ENCODE peak calls at places on chromosomes 12 and 14, in seven cellular contexts. C is heart left ventricle, D is PC-3, I is fibroblast of pulmonary artery, J is AG09309, U is fibroblast of lung, F is HAP-1. A is an unnamed sample.

GRCh38 chr12:46390304-46390703 is 17.7 kb upstream of the SLC38A2 start:
- DNase-seq in C (no peak), D (no peak), I (no peak), J (no peak), U (no peak), F (no peak), A (no peak)

GRCh38 chr14:101019541-101019940 is 116.0 kb upstream of the RTL1 start:
- DNase-seq in C (no peak), D (no peak), I (no peak), J (no peak), U (no peak), F (no peak), A (no peak)

GRCh38 chr14:88901199-88901588 is 76.7 kb downstream of the TTC8 start:
- DNase-seq in C (no peak), D (no peak), I (no peak), J (no peak), U (no peak), F (no peak), A (no peak)

GRCh38 chr12:98595152-98595988 is 1.9 kb downstream of the SLC25A3 start:
- DNase-seq in C (no peak), D (peak), I (peak), J (peak), U (peak), F (no peak), A (peak)

GRCh38 chr14:67517083-67517482 is 16.0 kb upstream of the PLEKHH1 start:
- DNase-seq in C (peak), D (no peak), I (peak), J (no peak), U (peak), F (peak), A (no peak)

GRCh38 chr12:89083491-89083890 is 268.8 kb downstream of the DUSP6 start:
- DNase-seq in C (no peak), D (no peak), I (no peak), J (no peak), U (no peak), F (no peak), A (no peak)

GRCh38 chr12:81992461-81992860 is 233.3 kb upstream of the PPFIA2 start:
- DNase-seq in C (no peak), D (no peak), I (no peak), J (no peak), U (peak), F (peak), A (no peak)

GRCh38 chr12:58242803-58243628 is 301.6 kb downstream of the ATP23 start:
- DNase-seq in C (no peak), D (no peak), I (no peak), J (peak), U (peak), F (peak), A (no peak)

GRCh38 chr12:80864046-80864735 is 73.5 kb downstream of the LIN7A start:
- DNase-seq in C (no peak), D (no peak), I (no peak), J (no peak), U (peak), F (no peak), A (no peak)

GRCh38 chr14:21923820-21924219 is 250.2 kb upstream of the OR4E1 start:
- DNase-seq in C (no peak), D (no peak), I (no peak), J (no peak), U (no peak), F (no peak), A (no peak)

GRCh38 chr14:52951730-52952481 is 1.1 kb upstream of the FERMT2 start:
- DNase-seq in C (peak), D (peak), I (peak), J (peak), U (peak), F (peak), A (peak)

GRCh38 chr12:113162102-113163029 is 12.8 kb downstream of the CFAP73 start:
- DNase-seq in C (no peak), D (peak), I (peak), J (no peak), U (peak), F (peak), A (no peak)

GRCh38 chr14:100533647-100534485 is 53.4 kb downstream of the BEGAIN start:
- DNase-seq in C (peak), D (no peak), I (no peak), J (no peak), U (peak), F (peak), A (no peak)

GRCh38 chr12:40622246-40622838 is 69.9 kb upstream of the CNTN1 start:
- DNase-seq in C (no peak), D (peak), I (peak), J (no peak), U (peak), F (peak), A (peak)

GRCh38 chr12:20444595-20445170 is 76.3 kb downstream of the PDE3A start:
- DNase-seq in C (no peak), D (no peak), I (no peak), J (no peak), U (no peak), F (no peak), A (no peak)

GRCh38 chr14:95222870-95223398 is 65.6 kb upstream of the DICER1 start:
- DNase-seq in C (no peak), D (no peak), I (peak), J (no peak), U (peak), F (no peak), A (peak)

GRCh38 chr14:69921052-69921451 is 41.8 kb downstream of the SMOC1 start:
- DNase-seq in C (no peak), D (no peak), I (no peak), J (no peak), U (peak), F (no peak), A (peak)

GRCh38 chr12:27177716-27178115 is 66.4 kb upstream of the STK38L start:
- DNase-seq in C (no peak), D (peak), I (peak), J (no peak), U (peak), F (no peak), A (peak)

GRCh38 chr12:110269622-110270124 is 11.4 kb upstream of the ATP2A2 start:
- DNase-seq in C (no peak), D (peak), I (peak), J (no peak), U (peak), F (no peak), A (peak)

GRCh38 chr12:92987362-92987761 is 58.3 kb upstream of the EEA1 start:
- DNase-seq in C (peak), D (peak), I (peak), J (peak), U (peak), F (peak), A (peak)

GRCh38 chr12:105414088-105414487 is 83.6 kb downstream of the C12orf75 start:
- DNase-seq in C (no peak), D (no peak), I (no peak), J (no peak), U (no peak), F (no peak), A (no peak)

DNA sequence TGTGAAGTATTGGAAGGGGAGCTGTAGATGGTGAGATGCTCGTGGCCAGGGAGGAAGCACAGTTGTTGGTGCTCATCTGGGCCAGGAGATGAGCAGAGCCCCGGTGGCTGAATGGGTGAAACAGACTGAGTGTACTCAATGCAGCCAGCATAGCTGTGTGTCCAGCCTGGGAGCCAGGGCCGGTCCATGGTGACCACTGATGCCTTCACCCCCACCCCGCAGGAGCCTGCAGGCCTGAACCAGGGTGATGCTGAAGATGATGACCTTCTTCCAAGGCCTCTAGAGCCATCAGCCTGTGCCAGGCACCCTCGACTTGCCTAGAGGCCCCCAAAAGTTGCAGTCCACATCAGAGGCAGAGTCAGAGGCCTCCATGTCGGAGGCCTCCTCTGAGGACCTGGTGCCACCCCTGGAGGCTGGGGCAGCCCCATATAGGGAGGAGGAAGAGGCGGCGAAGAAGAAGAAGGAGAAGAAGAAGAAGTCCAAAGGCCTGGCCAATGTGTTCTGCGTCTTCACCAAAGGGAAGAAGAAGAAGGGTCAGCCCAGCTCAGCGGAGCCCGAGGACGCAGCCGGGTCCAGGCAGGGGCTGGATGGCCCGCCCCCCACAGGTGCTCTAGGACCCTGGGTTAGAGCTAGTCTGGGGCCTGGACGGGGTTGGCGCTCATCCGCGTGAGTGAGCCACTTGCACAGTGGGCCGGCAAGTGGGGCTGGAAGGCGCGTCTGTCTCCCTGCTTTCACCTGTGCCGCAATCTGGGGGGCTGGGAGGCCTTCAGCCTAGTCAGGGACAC is 3.0 kb downstream of the TNFAIP2 start:
- DNase-seq in C (no peak), D (no peak), I (no peak), J (no peak), U (no peak), F (no peak), A (no peak)
- H3K4me3 ChIP-seq in C (peak), D (peak), I (no peak), J (no peak), U (no peak), F (no peak), A (peak)

GRCh38 chr14:51860836-51861583 is 598 bp downstream of the GNG2 start:
- DNase-seq in C (no peak), D (peak), I (peak), J (no peak), U (peak), F (no peak), A (no peak)
- H3K4me3 ChIP-seq in C (peak), D (peak), I (peak), J (peak), U (peak), F (peak), A (peak)

DNA sequence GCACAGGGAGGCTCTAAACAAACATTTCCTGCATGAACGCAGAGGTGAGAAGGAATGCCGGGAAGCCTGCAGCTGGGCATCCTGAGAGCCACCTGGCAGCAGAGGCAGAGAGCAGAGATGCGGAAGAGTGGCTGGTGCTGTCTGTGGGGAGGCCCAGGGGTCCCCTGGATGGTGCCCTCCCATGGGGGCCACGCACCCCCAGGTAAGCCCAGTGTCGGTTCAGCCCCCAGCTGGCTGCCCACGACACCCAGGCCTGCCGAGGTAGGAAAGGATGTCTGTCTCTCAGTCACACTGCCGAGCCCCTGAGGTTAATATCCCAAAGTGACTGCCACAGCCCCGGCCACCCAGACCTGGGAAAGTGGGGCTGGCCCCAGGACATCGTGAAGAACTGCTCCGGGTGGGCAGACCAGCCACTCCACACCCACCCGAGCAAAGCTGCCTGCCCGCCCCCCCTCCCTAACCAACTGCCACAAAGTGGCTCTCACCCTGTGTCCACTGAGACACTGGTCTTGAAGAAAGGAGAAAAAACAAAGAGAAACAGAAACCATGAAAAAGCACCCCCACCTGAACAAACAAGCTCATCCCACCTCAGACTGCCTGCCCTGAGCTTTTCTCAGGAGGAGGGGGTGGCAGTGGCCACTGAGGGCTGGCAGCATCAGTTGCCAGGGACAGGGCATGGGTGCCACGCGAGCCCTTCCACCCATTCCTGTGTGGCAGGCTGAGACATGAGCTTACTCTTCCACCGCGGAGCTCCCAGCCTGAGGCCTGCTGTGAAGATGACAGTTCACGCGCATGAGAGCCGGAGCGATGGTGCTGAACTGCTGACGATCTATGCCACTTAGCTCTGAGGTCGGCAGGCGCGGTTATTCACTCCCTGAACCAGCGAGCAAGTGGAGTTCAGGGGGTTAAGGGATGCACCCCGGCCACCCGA is 40.8 kb downstream of the CCDC88C start:
- DNase-seq in C (no peak), D (no peak), I (no peak), J (no peak), U (no peak), F (no peak), A (no peak)
- H3K4me3 ChIP-seq in C (no peak), D (no peak), I (no peak), J (no peak), U (no peak), F (no peak), A (no peak)

GRCh38 chr12:122283680-122284079 is 17.4 kb upstream of the VPS33A start:
- DNase-seq in C (no peak), D (no peak), I (no peak), J (no peak), U (no peak), F (no peak), A (no peak)
- H3K4me3 ChIP-seq in C (no peak), D (no peak), I (no peak), J (no peak), U (no peak), F (no peak), A (no peak)

GRCh38 chr12:59858508-59858907 is 262.7 kb downstream of the SLC16A7 start:
- DNase-seq in C (no peak), D (no peak), I (no peak), J (no peak), U (no peak), F (no peak), A (no peak)
- H3K4me3 ChIP-seq in C (no peak), D (no peak), I (no peak), J (no peak), U (no peak), F (no peak), A (no peak)

GRCh38 chr12:108825205-108825950 is 32.0 kb downstream of the SSH1 start:
- DNase-seq in C (no peak), D (no peak), I (peak), J (no peak), U (peak), F (no peak), A (no peak)
- H3K4me3 ChIP-seq in C (peak), D (no peak), I (peak), J (peak), U (peak), F (no peak), A (peak)

GRCh38 chr12:5945071-5946008 is at the start of gene ANO2:
- DNase-seq in C (no peak), D (no peak), I (no peak), J (no peak), U (peak), F (no peak), A (no peak)
- H3K4me3 ChIP-seq in C (peak), D (peak), I (peak), J (peak), U (peak), F (no peak), A (peak)

A was measured in skeletal muscle cell.